ENCODE peak calls at places on chromosomes 4 and X, in six cellular contexts. X is NAMALWA, D is foreskin fibroblast, N is C1 segment of cervical spinal cord, G is substantia nigra, W is HCT116. C is an unnamed sample.

GRCh38 chrX:48697182-48697727 is 721 bp downstream of the SUV39H1 start:
- DNase-seq in N (no peak), D (peak; percentile 6), W (no peak), X (peak; percentile 23), G (no peak), C (no peak)

GRCh38 chr4:183798249-183798920 is 106.7 kb upstream of the STOX2 start:
- DNase-seq in G (no peak), W (no peak), D (peak; percentile 7), X (no peak), N (no peak), C (no peak)

GRCh38 chrX:30822068-30822671 is 66.9 kb downstream of the TAB3 start:
- DNase-seq in G (no peak), X (peak; percentile 57), N (no peak), D (peak; percentile 25), W (no peak), C (no peak)

GRCh38 chr4:24130637-24131036 is 240.8 kb upstream of the PPARGC1A start:
- DNase-seq in W (no peak), D (no peak), X (peak; percentile 7), G (no peak), N (no peak), C (no peak)

GRCh38 chr4:185708348-185708747 is 103.6 kb downstream of the SORBS2 start:
- DNase-seq in W (no peak), D (peak; percentile 21), G (no peak), X (no peak), N (no peak), C (no peak)

GRCh38 chr4:52263612-52264011 is 212.5 kb downstream of the SPATA18 start:
- DNase-seq in X (no peak), W (no peak), N (no peak), G (no peak), D (no peak), C (no peak)

GRCh38 chr4:78552398-78553396 is 1.1 kb downstream of the ANXA3 start:
- DNase-seq in W (peak; percentile 88), D (no peak), N (no peak), X (no peak), G (no peak), C (no peak)

GRCh38 chrX:39406799-39407198 is 605.5 kb downstream of the MID1IP1 start:
- DNase-seq in X (no peak), G (no peak), D (no peak), N (no peak), W (no peak), C (no peak)